ENCODE peak calls at places on chromosomes 13 and 19, in seven cellular contexts. X is HL-60, B is SK-N-SH, A is K562, Y is GM23338, P is HCT116, Q is GM12878. V is an unnamed sample. For H3K27me3, the result is how much of the 10 kb centered on the place peaks cover.

GRCh38 chr19:7733376-7733775 is 1.5 kb upstream of the CLEC4G start:
- DNase-seq in X (no peak), B (no peak), A (no peak), Y (no peak), P (no peak), Q (no peak), V (no peak)

GRCh38 chr19:4969772-4970531 is 1.0 kb downstream of the KDM4B start:
- DNase-seq in X (peak), B (peak), A (no peak), Y (peak), P (no peak), Q (peak), V (no peak)

GRCh38 chr19:53086949-53087348 is 16.3 kb downstream of the ZNF160 start:
- DNase-seq in X (no peak), B (no peak), A (no peak), Y (no peak), P (no peak), Q (no peak), V (no peak)

GRCh38 chr19:53908106-53908932 is 759 bp upstream of the CACNG7 start:
- DNase-seq in X (no peak), B (peak), A (peak), Y (peak), P (no peak), Q (no peak), V (no peak)

GRCh38 chr19:23415561-23416191 is 20.4 kb upstream of the ZNF91 start:
- DNase-seq in X (no peak), B (peak), A (no peak), Y (peak), P (no peak), Q (no peak), V (no peak)

GRCh38 chr13:27487776-27488175 is 37.4 kb upstream of the MTIF3 start:
- DNase-seq in X (no peak), B (no peak), A (no peak), Y (no peak), P (no peak), Q (no peak), V (no peak)

GRCh38 chr19:33449799-33450198 is 71.8 kb downstream of the PEPD start:
- DNase-seq in X (no peak), B (no peak), A (no peak), Y (no peak), P (no peak), Q (no peak), V (no peak)

GRCh38 chr19:17777840-17778620 is 16.9 kb upstream of the B3GNT3 start:
- DNase-seq in X (no peak), B (peak), A (peak), Y (peak), P (peak), Q (no peak), V (no peak)

GRCh38 chr19:56840452-56841193 is at the start of the genes PEG3 and ZIM2:
- DNase-seq in X (no peak), B (peak), A (no peak), Y (no peak), P (no peak), Q (no peak), V (no peak)

GRCh38 chr19:49861541-49862410 is 5.6 kb downstream of the PNKP start:
- DNase-seq in X (no peak), B (no peak), A (no peak), Y (no peak), P (no peak), Q (no peak), V (no peak)

GRCh38 chr19:18173572-18174294 is at the start of gene IFI30:
- DNase-seq in X (peak), B (peak), A (peak), Y (peak), P (no peak), Q (peak), V (no peak)

GRCh38 chr19:55540619-55541018 is 3.7 kb upstream of the SBK2 start:
- DNase-seq in X (no peak), B (no peak), A (no peak), Y (no peak), P (no peak), Q (no peak), V (no peak)

GRCh38 chr19:33767898-33768413 is 28.7 kb upstream of the KCTD15 start:
- DNase-seq in X (peak), B (no peak), A (peak), Y (peak), P (no peak), Q (no peak), V (no peak)

GRCh38 chr13:77902319-77902963 is 16.2 kb downstream of the EDNRB start:
- DNase-seq in X (no peak), B (no peak), A (no peak), Y (no peak), P (no peak), Q (no peak), V (no peak)

GRCh38 chr19:35344511-35345031 is 3.1 kb upstream of the FFAR1 start:
- DNase-seq in X (no peak), B (no peak), A (no peak), Y (no peak), P (no peak), Q (no peak), V (no peak)

GRCh38 chr13:29868581-29868980 is 18.2 kb upstream of the UBL3 start:
- DNase-seq in X (no peak), B (no peak), A (no peak), Y (no peak), P (no peak), Q (no peak), V (no peak)

GRCh38 chr19:47649588-47649987 is 40.7 kb downstream of the BICRA start:
- DNase-seq in X (no peak), B (no peak), A (no peak), Y (no peak), P (no peak), Q (no peak), V (no peak)

GRCh38 chr13:72638059-72638815 is 89.2 kb downstream of the MZT1 start:
- DNase-seq in X (no peak), B (no peak), A (no peak), Y (peak), P (no peak), Q (no peak), V (no peak)

GRCh38 chr13:32010137-32010536 is 21.4 kb upstream of the FRY start:
- DNase-seq in X (no peak), B (no peak), A (no peak), Y (no peak), P (no peak), Q (no peak), V (no peak)

GRCh38 chr13:46085737-46086136 is 19.1 kb downstream of the CPB2 start:
- DNase-seq in X (no peak), B (no peak), A (no peak), Y (no peak), P (no peak), Q (no peak), V (no peak)

GRCh38 chr13:41925014-41925413 is 35.9 kb downstream of the VWA8 start:
- DNase-seq in X (no peak), B (no peak), A (no peak), Y (no peak), P (no peak), Q (no peak), V (no peak)

GRCh38 chr19:29841559-29842367 is 30.0 kb downstream of the CCNE1 start:
- DNase-seq in X (no peak), B (peak), A (no peak), Y (peak), P (peak), Q (no peak), V (no peak)

GRCh38 chr13:51849145-51850101 is 4.4 kb upstream of the TMEM272 start:
- DNase-seq in X (no peak), B (peak), A (peak), Y (peak), P (peak), Q (no peak), V (no peak)

GRCh38 chr13:113545455-113545930 is 39.1 kb upstream of the TFDP1 start:
- DNase-seq in X (no peak), B (peak), A (no peak), Y (no peak), P (no peak), Q (no peak), V (no peak)

GRCh38 chr19:34662919-34663318 is 14.0 kb downstream of the SCGB2B2 start:
- DNase-seq in X (no peak), B (peak), A (peak), Y (peak), P (peak), Q (no peak), V (no peak)

GRCh38 chr19:53388904-53389303 is 6.0 kb upstream of the ZNF765 start:
- DNase-seq in X (no peak), B (no peak), A (no peak), Y (no peak), P (no peak), Q (no peak), V (peak)

GRCh38 chr13:37747071-37747612 is 122.4 kb downstream of the TRPC4 start:
- DNase-seq in X (no peak), B (no peak), A (no peak), Y (no peak), P (no peak), Q (no peak), V (no peak)

GRCh38 chr19:52992109-52993004 is 21.4 kb upstream of the ERVV-1 start:
- DNase-seq in X (no peak), B (peak), A (peak), Y (peak), P (no peak), Q (no peak), V (peak)

GRCh38 chr13:75220238-75220542 is 261.8 kb downstream of the TBC1D4 start:
- DNase-seq in X (no peak), B (no peak), A (no peak), Y (no peak), P (no peak), Q (no peak), V (no peak)

GRCh38 chr19:23772668-23773063 is 14.0 kb upstream of the ZNF681 start:
- DNase-seq in X (no peak), B (no peak), A (no peak), Y (no peak), P (no peak), Q (no peak), V (no peak)

GRCh38 chr19:32570081-32570785 is 10.8 kb upstream of the PDCD5 start:
- DNase-seq in X (no peak), B (peak), A (peak), Y (peak), P (peak), Q (no peak), V (peak)

GRCh38 chr13:37448072-37448471 is 150.5 kb downstream of the POSTN start:
- DNase-seq in X (no peak), B (no peak), A (no peak), Y (no peak), P (no peak), Q (no peak), V (no peak)

GRCh38 chr13:61045197-61045596 is 370.5 kb downstream of the PCDH20 start:
- DNase-seq in X (no peak), B (no peak), A (no peak), Y (no peak), P (no peak), Q (no peak), V (no peak)

GRCh38 chr19:6453951-6454565 is 5.5 kb downstream of the SLC25A23 start:
- DNase-seq in X (no peak), B (no peak), A (no peak), Y (no peak), P (no peak), Q (no peak), V (no peak)

GRCh38 chr19:51139299-51140018 is 2.6 kb upstream of the SIGLEC7 start:
- DNase-seq in X (peak), B (no peak), A (no peak), Y (no peak), P (no peak), Q (no peak), V (no peak)

GRCh38 chr19:55223291-55224037 is 5.1 kb downstream of the TMEM86B start:
- DNase-seq in X (no peak), B (peak), A (no peak), Y (no peak), P (no peak), Q (no peak), V (no peak)

GRCh38 chr13:98335721-98336120 is 158.7 kb upstream of the RNF113B start:
- DNase-seq in X (no peak), B (no peak), A (no peak), Y (no peak), P (no peak), Q (no peak), V (no peak)

GRCh38 chr13:84649853-84650252 is 767.6 kb upstream of the SLITRK1 start:
- DNase-seq in X (no peak), B (no peak), A (no peak), Y (no peak), P (no peak), Q (no peak), V (no peak)

GRCh38 chr19:32421589-32422361 is 16.2 kb downstream of the DPY19L3 start:
- DNase-seq in X (peak), B (no peak), A (peak), Y (no peak), P (no peak), Q (no peak), V (no peak)

GRCh38 chr19:16836115-16836905 is 7.1 kb downstream of the SIN3B start:
- DNase-seq in X (no peak), B (no peak), A (no peak), Y (peak), P (no peak), Q (peak), V (no peak)

GRCh38 chr13:110815471-110816204 is 99.2 kb downstream of the ANKRD10 start:
- DNase-seq in X (no peak), B (no peak), A (no peak), Y (no peak), P (no peak), Q (peak), V (no peak)
- TF ChIP-seq REST in X (no peak), B (no peak), A (no peak), Y (no peak), P (no peak), Q (no peak), V (no peak)

GRCh38 chr19:3369337-3370213 is 3.2 kb downstream of the NFIC start:
- DNase-seq in X (no peak), B (no peak), A (no peak), Y (peak), P (no peak), Q (no peak), V (no peak)

GRCh38 chr19:3367572-3368440 is 1.4 kb downstream of the NFIC start:
- DNase-seq in X (peak), B (peak), A (no peak), Y (no peak), P (no peak), Q (no peak), V (no peak)

GRCh38 chr19:3368441-3368795 is 2.0 kb downstream of the NFIC start:
- DNase-seq in X (no peak), B (no peak), A (no peak), Y (no peak), P (no peak), Q (no peak), V (no peak)

GRCh38 chr19:3370214-3370720 is 3.9 kb downstream of the NFIC start:
- DNase-seq in X (no peak), B (peak), A (no peak), Y (peak), P (no peak), Q (no peak), V (no peak)

GRCh38 chr19:3368848-3369336 is 2.5 kb downstream of the NFIC start:
- DNase-seq in X (no peak), B (no peak), A (no peak), Y (no peak), P (no peak), Q (no peak), V (no peak)
- H3K27me3 ChIP-seq in X (under half), B (under half), A (under half), Y (half or more), P (under half), Q (under half), V (under half)

DNA sequence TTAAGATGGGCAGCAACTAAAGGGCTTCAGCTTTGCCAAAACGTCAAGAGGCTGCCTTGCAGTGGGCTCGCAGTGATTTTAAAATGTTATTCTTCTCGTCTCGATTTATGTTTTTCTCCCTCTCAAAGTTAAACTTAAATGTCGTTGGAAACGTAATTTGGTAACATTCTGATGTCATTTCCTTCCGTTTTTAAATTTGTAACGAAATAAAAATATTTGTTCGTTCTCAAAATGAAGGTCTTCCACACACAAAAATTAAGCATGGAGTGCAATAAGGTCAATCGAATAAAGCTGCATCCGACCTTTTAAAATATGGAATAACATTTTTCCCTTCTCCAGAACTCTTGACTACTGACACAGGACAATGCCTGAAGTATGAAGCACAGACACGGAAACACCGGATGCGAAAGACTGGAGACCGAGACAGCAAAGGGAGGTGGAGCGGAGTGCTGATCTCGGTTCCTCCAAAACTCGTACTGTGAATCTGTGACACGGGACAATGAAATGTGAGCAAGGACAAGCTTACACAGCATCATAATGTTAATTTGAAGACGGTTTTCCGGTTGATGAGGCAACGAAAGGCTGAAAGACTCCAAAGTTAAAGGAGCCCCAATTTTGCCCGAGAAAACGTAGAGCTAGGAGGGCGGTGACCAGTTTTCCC is 850 bp downstream of the MTMR6 start:
- DNase-seq in X (no peak), B (peak), A (no peak), Y (peak), P (no peak), Q (no peak), V (no peak)
- TF ChIP-seq REST in X (no peak), B (no peak), A (no peak), Y (no peak), P (no peak), Q (no peak), V (no peak)

GRCh38 chr13:96998071-96998470 is 3.8 kb upstream of the OXGR1 start:
- DNase-seq in X (no peak), B (no peak), A (no peak), Y (no peak), P (no peak), Q (no peak), V (no peak)
- H3K27me3 ChIP-seq in X (under half), B (under half), A (under half), Y (half or more), P (under half), Q (under half), V (under half)

DNA sequence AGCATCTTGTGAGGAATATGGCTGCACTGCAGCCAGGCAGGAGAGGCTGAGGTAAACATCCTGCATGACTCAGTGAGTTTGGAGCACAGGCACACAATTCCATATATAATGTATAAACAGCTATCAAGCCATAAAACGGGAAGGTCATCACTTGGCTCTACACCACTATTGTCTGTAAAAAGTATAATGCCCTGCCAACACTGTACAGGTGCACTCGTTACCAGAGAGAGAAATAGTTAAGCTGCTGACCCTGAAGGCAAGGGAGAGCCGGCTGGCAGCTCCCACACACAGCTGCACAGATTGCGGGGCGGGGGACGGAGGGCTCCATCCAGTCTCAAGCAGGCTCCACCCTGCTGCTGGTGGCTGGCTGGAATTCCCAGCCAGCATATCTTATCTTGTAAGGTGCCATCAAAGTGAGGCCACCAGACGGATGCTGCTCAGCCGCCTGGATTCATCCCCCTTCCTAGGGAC is 668.1 kb downstream of the SLITRK5 start:
- DNase-seq in X (no peak), B (no peak), A (no peak), Y (no peak), P (no peak), Q (no peak), V (no peak)
- TF ChIP-seq REST in X (no peak), B (no peak), A (no peak), Y (no peak), P (no peak), Q (no peak), V (no peak)

GRCh38 chr13:112057736-112058518 is 9.0 kb upstream of the SOX1 start:
- DNase-seq in X (no peak), B (no peak), A (peak), Y (peak), P (no peak), Q (no peak), V (no peak)
- H3K27me3 ChIP-seq in X (half or more), B (half or more), A (half or more), Y (half or more), P (under half), Q (under half), V (under half)

DNA sequence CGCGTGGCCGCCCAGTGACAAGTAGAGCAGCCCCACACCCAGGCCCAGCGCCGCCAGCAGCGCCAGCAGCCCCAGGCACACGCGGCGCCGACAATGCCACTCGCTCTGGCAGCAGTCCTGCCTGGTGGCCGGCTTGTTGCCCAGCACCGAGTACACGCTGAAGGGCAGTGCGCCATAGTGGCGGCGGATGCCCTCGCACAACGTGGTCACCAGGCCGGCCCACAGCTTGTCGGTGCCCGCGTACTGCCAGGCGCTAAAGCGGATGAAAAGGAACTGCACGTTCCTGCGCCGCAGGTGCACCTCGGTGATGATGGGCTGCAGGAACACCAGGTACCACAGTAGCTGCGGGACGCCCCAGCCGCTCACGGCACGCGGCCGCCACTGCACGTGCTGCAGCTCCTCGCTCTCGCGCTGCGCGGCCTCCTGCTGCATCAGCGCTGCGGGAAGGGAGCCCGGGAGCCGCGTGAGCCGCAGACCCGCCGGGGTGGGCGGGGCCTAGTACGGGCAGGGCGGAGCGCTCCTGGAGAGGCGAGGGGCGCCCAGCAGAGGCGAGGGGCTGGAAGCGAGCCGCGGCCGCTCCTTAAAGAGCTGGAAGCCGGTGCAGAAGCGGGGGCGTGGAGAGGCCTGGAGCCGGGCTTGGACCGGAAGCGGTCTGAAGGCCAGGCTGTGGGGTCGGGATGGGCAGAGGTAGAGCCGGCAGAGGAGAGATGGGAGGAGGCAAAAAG is 7.3 kb downstream of the NKPD1 start:
- DNase-seq in X (no peak), B (peak), A (peak), Y (peak), P (no peak), Q (no peak), V (no peak)
- TF ChIP-seq REST in X (no peak), B (no peak), A (no peak), Y (no peak), P (no peak), Q (no peak), V (no peak)

GRCh38 chr13:99496322-99497142 is 4.7 kb upstream of the TM9SF2 start:
- DNase-seq in X (peak), B (no peak), A (no peak), Y (peak), P (peak), Q (peak), V (peak)
- H3K27me3 ChIP-seq in X (under half), B (under half), A (under half), Y (under half), P (under half), Q (under half), V (under half)

V was measured in Panc1.